ENCODE peak calls at places on chromosome 22, in seven cellular contexts. T, L, E, I, B, V and Y are unnamed samples. For H3K27me3, the result is how much of the 10 kb centered on the place peaks cover.

GRCh38 chr22:41234815-41235687 is 5.7 kb downstream of the CHADL start:
- DNase-seq in V (no peak), L (no peak), T (no peak), I (no peak), E (no peak), B (no peak), Y (no peak)

GRCh38 chr22:39820266-39820665 is 73.3 kb downstream of the ENTHD1 start:
- DNase-seq in I (peak), E (no peak), B (peak), V (no peak), T (peak), L (no peak), Y (peak)

GRCh38 chr22:48826546-48826945 is 1001.1 kb downstream of the BRD1 start:
- DNase-seq in T (no peak), E (no peak), I (no peak), V (no peak), B (no peak), L (no peak), Y (no peak)

GRCh38 chr22:27876684-27877083 is 42.4 kb downstream of the PITPNB start:
- DNase-seq in E (no peak), L (no peak), T (no peak), B (peak), I (peak), V (no peak), Y (no peak)

GRCh38 chr22:17137226-17137625 is 16.1 kb upstream of the TMEM121B start:
- DNase-seq in L (no peak), V (no peak), B (no peak), I (no peak), T (no peak), E (no peak), Y (no peak)

GRCh38 chr22:25027552-25027951 is 75.0 kb downstream of the KIAA1671 start:
- DNase-seq in B (no peak), I (no peak), V (no peak), L (no peak), E (no peak), T (no peak), Y (no peak)

GRCh38 chr22:23909258-23909898 is 15.2 kb downstream of the MIF start:
- DNase-seq in B (no peak), T (no peak), L (no peak), V (no peak), I (no peak), E (no peak), Y (no peak)

GRCh38 chr22:23828800-23829680 is 9.8 kb downstream of the DERL3 start:
- DNase-seq in E (peak), B (no peak), V (no peak), L (no peak), I (no peak), T (no peak), Y (no peak)

GRCh38 chr22:28029201-28029948 is 110.3 kb upstream of the PITPNB start:
- DNase-seq in V (no peak), T (no peak), E (peak), L (no peak), B (peak), I (peak), Y (peak)

GRCh38 chr22:43789452-43789851 is 22.7 kb downstream of the EFCAB6 start:
- DNase-seq in V (no peak), L (no peak), B (peak), T (peak), E (peak), I (peak), Y (peak)

GRCh38 chr22:40196628-40197027 is 18.9 kb downstream of the TNRC6B start:
- DNase-seq in E (no peak), L (no peak), I (peak), T (peak), V (no peak), B (peak), Y (peak)

GRCh38 chr22:16949561-16949960 is 58.5 kb downstream of the GAB4 start:
- DNase-seq in E (no peak), V (no peak), L (no peak), B (no peak), I (no peak), T (no peak), Y (no peak)

GRCh38 chr22:37674248-37674647 is 1.2 kb upstream of the LGALS1 start:
- DNase-seq in L (no peak), T (no peak), B (no peak), E (no peak), I (no peak), V (no peak), Y (no peak)

GRCh38 chr22:49426098-49426497 is 401.6 kb downstream of the BRD1 start:
- DNase-seq in B (no peak), E (no peak), V (no peak), L (no peak), I (no peak), T (no peak), Y (no peak)

GRCh38 chr22:17914474-17914873 is 109.9 kb downstream of the MICAL3 start:
- DNase-seq in E (no peak), B (no peak), T (no peak), L (no peak), V (no peak), I (no peak), Y (no peak)

GRCh38 chr22:50196256-50196655 is 4.6 kb upstream of the SELENOO start:
- DNase-seq in V (no peak), I (no peak), L (no peak), B (no peak), E (no peak), T (no peak), Y (no peak)

GRCh38 chr22:24775769-24776492 is 1.4 kb upstream of the PIWIL3 start:
- DNase-seq in B (no peak), E (no peak), V (no peak), L (no peak), T (no peak), I (peak), Y (no peak)

GRCh38 chr22:45185718-45186511 is 22.2 kb downstream of the NUP50 start:
- DNase-seq in I (no peak), L (no peak), E (no peak), V (no peak), T (no peak), B (no peak), Y (peak)

GRCh38 chr22:38174626-38175025 is 7.0 kb downstream of the PLA2G6 start:
- DNase-seq in I (no peak), E (no peak), B (no peak), L (no peak), V (no peak), T (no peak), Y (no peak)

GRCh38 chr22:38397189-38398097 is 57.6 kb downstream of the KCNJ4 start:
- DNase-seq in T (no peak), I (no peak), V (no peak), L (peak), B (no peak), E (peak), Y (no peak)

GRCh38 chr22:42086051-42086450 is 4.5 kb downstream of the NDUFA6 start:
- DNase-seq in V (no peak), B (no peak), T (no peak), I (no peak), L (no peak), E (no peak), Y (no peak)

GRCh38 chr22:19808873-19809478 is 45.7 kb downstream of the GNB1L start:
- DNase-seq in L (no peak), T (no peak), E (no peak), B (no peak), I (no peak), V (no peak), Y (no peak)

GRCh38 chr22:38700789-38701628 is at the start of gene JOSD1:
- DNase-seq in T (no peak), L (peak), I (peak), E (peak), B (peak), V (peak), Y (peak)

GRCh38 chr22:35394011-35394312 is 6.0 kb upstream of the MCM5 start:
- DNase-seq in B (no peak), L (no peak), T (no peak), V (no peak), E (no peak), I (no peak), Y (no peak)

GRCh38 chr22:40911772-40912171 is 39.4 kb upstream of the RBX1 start:
- DNase-seq in I (peak), T (no peak), L (no peak), B (no peak), E (no peak), V (no peak), Y (no peak)

GRCh38 chr22:25027959-25028840 is 75.7 kb downstream of the KIAA1671 start:
- DNase-seq in L (peak), T (no peak), B (no peak), E (peak), I (peak), V (no peak), Y (no peak)

GRCh38 chr22:46918197-46918596 is 155.7 kb downstream of the TBC1D22A start:
- DNase-seq in V (no peak), B (no peak), L (no peak), T (no peak), E (no peak), I (no peak), Y (peak)

GRCh38 chr22:17847360-17848078 is 73.2 kb upstream of the BID start:
- DNase-seq in I (no peak), B (peak), T (no peak), V (no peak), L (no peak), E (no peak), Y (no peak)

GRCh38 chr22:17213976-17214375 is 5.3 kb downstream of the ADA2 start:
- DNase-seq in B (no peak), T (no peak), E (peak), L (no peak), V (peak), I (peak), Y (no peak)

DNA sequence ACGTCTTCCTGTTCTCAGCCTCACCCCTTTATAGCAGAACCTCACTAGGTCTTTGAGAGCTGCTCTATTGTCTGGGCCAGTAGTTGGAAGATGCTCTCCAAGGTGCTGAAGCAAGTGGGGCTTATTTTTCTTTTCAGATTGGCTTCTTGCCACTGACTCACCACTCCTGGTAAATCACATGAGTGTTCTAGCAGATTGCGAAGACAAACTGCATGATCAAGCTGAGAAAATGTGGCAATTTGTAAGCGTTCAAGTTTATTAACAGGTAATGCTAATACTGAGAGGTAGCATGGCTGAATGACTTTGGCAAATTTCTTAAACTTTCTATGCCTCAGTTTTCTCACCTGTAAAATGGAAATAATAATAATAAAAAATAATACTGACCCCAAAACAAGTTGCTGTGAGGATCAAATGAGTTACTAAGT is 59.2 kb downstream of the CACNG2 start:
- DNase-seq in V (no peak), T (peak), L (peak), B (peak), I (peak), E (no peak), Y (peak)
- H3K27me3 ChIP-seq in V (under half), T (under half), L (under half), B (under half), I (under half), E (under half), Y (under half)

GRCh38 chr22:30043181-30043580 is 37.1 kb upstream of the HORMAD2 start:
- DNase-seq in T (no peak), B (no peak), V (no peak), E (no peak), L (no peak), I (no peak), Y (no peak)

GRCh38 chr22:30044369-30044768 is 35.9 kb upstream of the HORMAD2 start:
- DNase-seq in B (peak), V (no peak), E (no peak), I (peak), T (peak), L (no peak), Y (peak)

GRCh38 chr22:30040499-30041055 is 39.7 kb upstream of the HORMAD2 start:
- DNase-seq in I (no peak), B (no peak), E (no peak), L (no peak), T (no peak), V (no peak), Y (peak)

GRCh38 chr22:30041881-30042280 is 38.4 kb upstream of the HORMAD2 start:
- DNase-seq in E (no peak), T (no peak), I (no peak), L (no peak), B (no peak), V (no peak), Y (peak)

DNA sequence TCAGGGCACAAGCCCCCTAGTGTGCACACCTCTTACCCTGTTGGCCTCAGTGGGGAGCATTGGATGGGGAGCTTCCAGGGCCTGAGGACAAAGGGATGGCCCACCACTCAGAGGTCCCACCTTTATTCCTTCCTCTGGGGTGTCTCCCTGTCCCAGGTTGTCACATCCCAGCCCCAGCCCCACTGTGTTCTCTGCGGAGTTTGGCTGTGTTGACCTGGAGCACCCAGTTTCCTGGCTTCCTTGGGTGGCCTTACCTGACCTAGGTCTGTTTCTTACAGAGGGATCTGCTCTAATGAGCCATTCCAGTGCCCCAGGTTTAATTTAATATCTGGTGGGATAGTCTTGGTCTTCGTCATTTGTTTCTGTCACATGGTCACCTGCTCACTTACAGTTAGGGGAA is 38.8 kb upstream of the HORMAD2 start:
- DNase-seq in E (no peak), V (no peak), L (no peak), I (no peak), B (no peak), T (no peak), Y (no peak)
- H3K27me3 ChIP-seq in E (under half), V (under half), L (under half), I (under half), B (under half), T (under half), Y (under half)

GRCh38 chr22:26215766-26216165 is 46.5 kb downstream of the SEZ6L start:
- DNase-seq in B (no peak), V (no peak), T (no peak), I (no peak), L (no peak), E (no peak), Y (no peak)
- H3K27me3 ChIP-seq in B (under half), V (under half), T (under half), I (under half), L (under half), E (under half), Y (under half)

DNA sequence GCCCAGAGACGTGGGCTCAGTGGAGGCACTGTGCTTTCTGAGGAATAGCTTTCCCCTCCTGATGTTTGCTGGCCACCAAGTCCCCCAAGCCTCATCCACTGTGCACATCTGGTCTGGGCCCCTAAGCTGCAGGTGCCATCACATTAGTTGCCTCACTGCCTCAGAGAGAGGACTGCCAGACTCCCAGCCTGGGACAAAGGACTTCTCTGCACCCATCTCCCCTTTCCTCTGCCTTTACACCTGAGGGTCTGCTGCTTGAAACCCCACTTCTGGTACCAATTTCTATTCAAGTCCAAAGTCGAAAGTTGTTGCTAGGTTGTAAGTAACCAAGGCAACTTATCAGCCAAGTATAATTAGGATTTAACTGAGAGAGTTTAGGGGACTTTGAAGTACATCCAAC is 3.7 kb upstream of the LZTR1 start:
- DNase-seq in L (no peak), B (no peak), I (no peak), E (no peak), V (no peak), T (no peak), Y (no peak)
- H3K27me3 ChIP-seq in L (under half), B (under half), I (under half), E (under half), V (under half), T (under half), Y (under half)